ENCODE peak calls at places on chromosomes 16 and 17, in five cellular contexts. One of them, this sample, is unnamed.
A peak's percentile ranks its signal among the peaks of the same experiment; 100 is the strongest.

GRCh38 chr17:58531661-58532554 is 17.5 kb upstream of the MTMR4 start:
- DNase-seq in fibroblast of mammary gland: peak; percentile 12
- DNase-seq in upper lobe of right lung: peak; percentile 79
- DNase-seq in progenitor cell of endocrine pancreas: peak; percentile 42
- DNase-seq in psoas muscle: peak; percentile 63
- DNase-seq in this sample: no peak

GRCh38 chr17:82477934-82478333 is 19.4 kb downstream of the NARF start:
- DNase-seq in progenitor cell of endocrine pancreas: no peak
- DNase-seq in psoas muscle: no peak
- DNase-seq in fibroblast of mammary gland: no peak
- DNase-seq in upper lobe of right lung: no peak
- DNase-seq in this sample: no peak

GRCh38 chr16:69396187-69397061 is 10.6 kb upstream of the TERF2 start:
- DNase-seq in progenitor cell of endocrine pancreas: peak; percentile 55
- DNase-seq in upper lobe of right lung: no peak
- DNase-seq in psoas muscle: peak; percentile 36
- DNase-seq in fibroblast of mammary gland: peak; percentile 97
- DNase-seq in this sample: peak; percentile 92

GRCh38 chr17:21214777-21215541 is 998 bp upstream of the TMEM11 start:
- DNase-seq in psoas muscle: no peak
- DNase-seq in progenitor cell of endocrine pancreas: no peak
- DNase-seq in upper lobe of right lung: no peak
- DNase-seq in fibroblast of mammary gland: peak; percentile 25
- DNase-seq in this sample: no peak

GRCh38 chr16:79535130-79535529 is 65.4 kb downstream of the MAF start:
- DNase-seq in fibroblast of mammary gland: no peak
- DNase-seq in progenitor cell of endocrine pancreas: no peak
- DNase-seq in psoas muscle: no peak
- DNase-seq in upper lobe of right lung: no peak
- DNase-seq in this sample: no peak

GRCh38 chr17:74445156-74445555 is 13.3 kb downstream of the GPRC5C start:
- DNase-seq in progenitor cell of endocrine pancreas: no peak
- DNase-seq in upper lobe of right lung: no peak
- DNase-seq in psoas muscle: no peak
- DNase-seq in fibroblast of mammary gland: no peak
- DNase-seq in this sample: no peak

GRCh38 chr17:50542795-50543774 is 3.9 kb upstream of the SPATA20 start:
- DNase-seq in fibroblast of mammary gland: no peak
- DNase-seq in upper lobe of right lung: peak; percentile 85
- DNase-seq in psoas muscle: no peak
- DNase-seq in progenitor cell of endocrine pancreas: no peak
- DNase-seq in this sample: no peak

GRCh38 chr17:40303009-40303657 is 5.8 kb upstream of the RARA start:
- DNase-seq in psoas muscle: no peak
- DNase-seq in fibroblast of mammary gland: peak; percentile 79
- DNase-seq in progenitor cell of endocrine pancreas: no peak
- DNase-seq in upper lobe of right lung: no peak
- DNase-seq in this sample: peak; percentile 68

GRCh38 chr17:47009759-47010594 is 30.9 kb upstream of the RPRML start:
- DNase-seq in psoas muscle: no peak
- DNase-seq in progenitor cell of endocrine pancreas: no peak
- DNase-seq in upper lobe of right lung: no peak
- DNase-seq in fibroblast of mammary gland: no peak
- DNase-seq in this sample: peak; percentile 9

GRCh38 chr16:68800257-68800875 is 43.0 kb upstream of the TANGO6 start:
- DNase-seq in progenitor cell of endocrine pancreas: peak; percentile 51
- DNase-seq in fibroblast of mammary gland: peak; percentile 81
- DNase-seq in upper lobe of right lung: no peak
- DNase-seq in psoas muscle: no peak
- DNase-seq in this sample: peak; percentile 77

GRCh38 chr16:29312835-29313558 is 93.5 kb downstream of the NPIPB11 start:
- DNase-seq in fibroblast of mammary gland: no peak
- DNase-seq in upper lobe of right lung: no peak
- DNase-seq in progenitor cell of endocrine pancreas: no peak
- DNase-seq in psoas muscle: no peak
- DNase-seq in this sample: no peak

GRCh38 chr17:57873261-57874057 is 23.6 kb upstream of the MRPS23 start:
- DNase-seq in upper lobe of right lung: no peak
- DNase-seq in progenitor cell of endocrine pancreas: no peak
- DNase-seq in psoas muscle: no peak
- DNase-seq in fibroblast of mammary gland: no peak
- DNase-seq in this sample: no peak

GRCh38 chr17:58332720-58333395 is 4.3 kb upstream of the TSPOAP1 start:
- DNase-seq in psoas muscle: no peak
- DNase-seq in progenitor cell of endocrine pancreas: no peak
- DNase-seq in fibroblast of mammary gland: no peak
- DNase-seq in upper lobe of right lung: peak; percentile 67
- DNase-seq in this sample: no peak

GRCh38 chr17:40025991-40026815 is 11.0 kb downstream of the CSF3 start:
- DNase-seq in upper lobe of right lung: no peak
- DNase-seq in progenitor cell of endocrine pancreas: no peak
- DNase-seq in psoas muscle: no peak
- DNase-seq in fibroblast of mammary gland: peak; percentile 57
- DNase-seq in this sample: no peak

GRCh38 chr17:75400326-75400939 is 5.0 kb downstream of the GRB2 start:
- DNase-seq in upper lobe of right lung: no peak
- DNase-seq in psoas muscle: no peak
- DNase-seq in progenitor cell of endocrine pancreas: no peak
- DNase-seq in fibroblast of mammary gland: no peak
- DNase-seq in this sample: no peak

GRCh38 chr16:31474173-31474714 is 2.3 kb downstream of the TGFB1I1 start:
- DNase-seq in fibroblast of mammary gland: peak; percentile 96
- DNase-seq in psoas muscle: no peak
- DNase-seq in progenitor cell of endocrine pancreas: no peak
- DNase-seq in upper lobe of right lung: no peak
- DNase-seq in this sample: peak; percentile 97

GRCh38 chr17:63911657-63912100 is 621 bp upstream of the CSHL1 start:
- DNase-seq in psoas muscle: no peak
- DNase-seq in progenitor cell of endocrine pancreas: peak; percentile 63
- DNase-seq in fibroblast of mammary gland: no peak
- DNase-seq in upper lobe of right lung: peak; percentile 51
- DNase-seq in this sample: no peak

GRCh38 chr16:88629835-88630234 is 8.5 kb upstream of the IL17C start:
- DNase-seq in upper lobe of right lung: no peak
- DNase-seq in psoas muscle: no peak
- DNase-seq in progenitor cell of endocrine pancreas: no peak
- DNase-seq in fibroblast of mammary gland: no peak
- DNase-seq in this sample: no peak

GRCh38 chr16:25586826-25587225 is 104.9 kb upstream of the HS3ST4 start:
- DNase-seq in psoas muscle: no peak
- DNase-seq in fibroblast of mammary gland: no peak
- DNase-seq in progenitor cell of endocrine pancreas: no peak
- DNase-seq in upper lobe of right lung: no peak
- DNase-seq in this sample: no peak

GRCh38 chr17:77494664-77495435 is 354.1 kb downstream of the SEC14L1 start:
- DNase-seq in upper lobe of right lung: peak; percentile 87
- DNase-seq in psoas muscle: peak; percentile 79
- DNase-seq in fibroblast of mammary gland: peak; percentile 66
- DNase-seq in progenitor cell of endocrine pancreas: peak; percentile 74
- DNase-seq in this sample: peak; percentile 51

GRCh38 chr16:414395-415169 is 10.9 kb upstream of the RAB11FIP3 start:
- DNase-seq in upper lobe of right lung: no peak
- DNase-seq in progenitor cell of endocrine pancreas: no peak
- DNase-seq in fibroblast of mammary gland: no peak
- DNase-seq in psoas muscle: no peak
- DNase-seq in this sample: no peak

GRCh38 chr16:24309222-24309905 is 53.2 kb downstream of the CACNG3 start:
- DNase-seq in psoas muscle: no peak
- DNase-seq in upper lobe of right lung: no peak
- DNase-seq in fibroblast of mammary gland: peak; percentile 25
- DNase-seq in progenitor cell of endocrine pancreas: no peak
- DNase-seq in this sample: no peak

GRCh38 chr16:62477796-62478195 is 441.6 kb upstream of the CDH8 start:
- DNase-seq in progenitor cell of endocrine pancreas: no peak
- DNase-seq in psoas muscle: no peak
- DNase-seq in fibroblast of mammary gland: no peak
- DNase-seq in upper lobe of right lung: no peak
- DNase-seq in this sample: no peak

GRCh38 chr17:33667052-33667509 is 374.0 kb upstream of the ASIC2 start:
- DNase-seq in fibroblast of mammary gland: no peak
- DNase-seq in upper lobe of right lung: no peak
- DNase-seq in progenitor cell of endocrine pancreas: no peak
- DNase-seq in psoas muscle: no peak
- DNase-seq in this sample: no peak

GRCh38 chr16:89883346-89884040 is 10.1 kb downstream of the TCF25 start:
- DNase-seq in upper lobe of right lung: no peak
- DNase-seq in fibroblast of mammary gland: no peak
- DNase-seq in progenitor cell of endocrine pancreas: no peak
- DNase-seq in psoas muscle: no peak
- DNase-seq in this sample: no peak

GRCh38 chr17:915416-916201 is 64.0 kb downstream of the NXN start:
- DNase-seq in psoas muscle: peak; percentile 31
- DNase-seq in upper lobe of right lung: no peak
- DNase-seq in fibroblast of mammary gland: peak; percentile 49
- DNase-seq in progenitor cell of endocrine pancreas: no peak
- DNase-seq in this sample: no peak

GRCh38 chr17:83029571-83029970 is 49.8 kb upstream of the METRNL start:
- DNase-seq in fibroblast of mammary gland: no peak
- DNase-seq in progenitor cell of endocrine pancreas: no peak
- DNase-seq in psoas muscle: no peak
- DNase-seq in upper lobe of right lung: no peak
- DNase-seq in this sample: no peak

GRCh38 chr17:66301418-66301863 is 972 bp upstream of the PRKCA start:
- DNase-seq in upper lobe of right lung: no peak
- DNase-seq in fibroblast of mammary gland: no peak
- DNase-seq in psoas muscle: no peak
- DNase-seq in progenitor cell of endocrine pancreas: no peak
- DNase-seq in this sample: no peak

DNA sequence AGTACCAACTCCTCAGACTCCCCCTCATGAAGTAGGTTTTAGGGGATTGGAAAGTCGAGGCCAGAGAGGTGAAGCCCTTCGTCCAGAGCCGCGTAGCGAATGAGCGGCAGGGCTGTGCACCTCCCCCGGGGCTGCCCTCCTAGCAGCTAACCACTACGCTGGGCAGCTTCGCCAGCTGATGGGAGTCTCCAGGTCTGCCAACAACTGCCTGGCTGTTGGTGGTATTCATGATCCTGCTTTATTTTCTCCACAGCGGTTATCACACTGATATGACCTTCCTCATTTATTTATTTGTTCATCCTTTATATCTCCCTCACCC is 773 bp upstream of the NETO2 start:
- DNase-seq in fibroblast of mammary gland: no peak
- DNase-seq in psoas muscle: no peak
- DNase-seq in upper lobe of right lung: no peak
- DNase-seq in progenitor cell of endocrine pancreas: no peak
- DNase-seq in this sample: no peak
- TF ChIP-seq CTCF in fibroblast of mammary gland: no peak
- TF ChIP-seq CTCF in psoas muscle: no peak
- TF ChIP-seq CTCF in upper lobe of right lung: no peak
- TF ChIP-seq CTCF in progenitor cell of endocrine pancreas: no peak
- TF ChIP-seq CTCF in this sample: no peak

DNA sequence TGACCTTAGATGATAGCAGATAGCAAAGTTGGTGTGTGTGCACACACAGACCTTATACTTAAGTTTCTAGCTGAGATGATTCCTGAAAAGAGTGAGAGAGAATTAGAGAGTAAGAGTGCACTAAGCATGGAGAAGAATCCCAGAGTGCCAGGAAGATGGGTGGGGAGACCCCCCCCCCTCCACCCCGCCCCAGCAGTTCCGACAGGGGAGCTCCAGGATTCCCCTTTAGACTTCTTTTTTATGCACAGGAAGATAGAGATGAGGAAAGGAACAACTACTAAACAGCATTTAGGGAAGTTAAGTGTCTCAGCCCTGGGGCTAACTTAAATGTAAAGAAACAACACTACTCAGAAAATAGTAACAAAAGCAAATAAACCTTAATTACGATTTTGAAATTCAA is 878.0 kb upstream of the GOT2 start:
- DNase-seq in progenitor cell of endocrine pancreas: no peak
- DNase-seq in upper lobe of right lung: no peak
- DNase-seq in psoas muscle: no peak
- DNase-seq in fibroblast of mammary gland: no peak
- DNase-seq in this sample: no peak
- TF ChIP-seq CTCF in progenitor cell of endocrine pancreas: no peak
- TF ChIP-seq CTCF in upper lobe of right lung: no peak
- TF ChIP-seq CTCF in psoas muscle: no peak
- TF ChIP-seq CTCF in fibroblast of mammary gland: no peak
- TF ChIP-seq CTCF in this sample: no peak

GRCh38 chr17:42406602-42407288 is 16.3 kb downstream of the CAVIN1 start:
- DNase-seq in fibroblast of mammary gland: no peak
- DNase-seq in psoas muscle: no peak
- DNase-seq in progenitor cell of endocrine pancreas: no peak
- DNase-seq in upper lobe of right lung: no peak
- DNase-seq in this sample: no peak

GRCh38 chr17:42405076-42405475 is 16.8 kb upstream of the STAT3 start:
- DNase-seq in psoas muscle: no peak
- DNase-seq in fibroblast of mammary gland: peak; percentile 50
- DNase-seq in upper lobe of right lung: no peak
- DNase-seq in progenitor cell of endocrine pancreas: no peak
- DNase-seq in this sample: no peak

GRCh38 chr17:42407289-42407836 is 15.7 kb downstream of the CAVIN1 start:
- DNase-seq in psoas muscle: peak; percentile 83
- DNase-seq in upper lobe of right lung: peak; percentile 90
- DNase-seq in progenitor cell of endocrine pancreas: no peak
- DNase-seq in fibroblast of mammary gland: peak; percentile 60
- DNase-seq in this sample: peak; percentile 42

GRCh38 chr17:42404326-42405055 is 16.2 kb upstream of the STAT3 start:
- DNase-seq in progenitor cell of endocrine pancreas: no peak
- DNase-seq in upper lobe of right lung: no peak
- DNase-seq in fibroblast of mammary gland: no peak
- DNase-seq in psoas muscle: no peak
- DNase-seq in this sample: no peak

GRCh38 chr17:42405963-42406495 is 17.0 kb downstream of the CAVIN1 start:
- DNase-seq in fibroblast of mammary gland: peak; percentile 93
- DNase-seq in progenitor cell of endocrine pancreas: peak; percentile 74
- DNase-seq in upper lobe of right lung: peak; percentile 90
- DNase-seq in psoas muscle: peak; percentile 88
- DNase-seq in this sample: peak; percentile 42
- TF ChIP-seq CTCF in fibroblast of mammary gland: peak; percentile 66
- TF ChIP-seq CTCF in progenitor cell of endocrine pancreas: peak; percentile 81
- TF ChIP-seq CTCF in upper lobe of right lung: peak; percentile 83
- TF ChIP-seq CTCF in psoas muscle: peak; percentile 81
- TF ChIP-seq CTCF in this sample: peak; percentile 84

DNA sequence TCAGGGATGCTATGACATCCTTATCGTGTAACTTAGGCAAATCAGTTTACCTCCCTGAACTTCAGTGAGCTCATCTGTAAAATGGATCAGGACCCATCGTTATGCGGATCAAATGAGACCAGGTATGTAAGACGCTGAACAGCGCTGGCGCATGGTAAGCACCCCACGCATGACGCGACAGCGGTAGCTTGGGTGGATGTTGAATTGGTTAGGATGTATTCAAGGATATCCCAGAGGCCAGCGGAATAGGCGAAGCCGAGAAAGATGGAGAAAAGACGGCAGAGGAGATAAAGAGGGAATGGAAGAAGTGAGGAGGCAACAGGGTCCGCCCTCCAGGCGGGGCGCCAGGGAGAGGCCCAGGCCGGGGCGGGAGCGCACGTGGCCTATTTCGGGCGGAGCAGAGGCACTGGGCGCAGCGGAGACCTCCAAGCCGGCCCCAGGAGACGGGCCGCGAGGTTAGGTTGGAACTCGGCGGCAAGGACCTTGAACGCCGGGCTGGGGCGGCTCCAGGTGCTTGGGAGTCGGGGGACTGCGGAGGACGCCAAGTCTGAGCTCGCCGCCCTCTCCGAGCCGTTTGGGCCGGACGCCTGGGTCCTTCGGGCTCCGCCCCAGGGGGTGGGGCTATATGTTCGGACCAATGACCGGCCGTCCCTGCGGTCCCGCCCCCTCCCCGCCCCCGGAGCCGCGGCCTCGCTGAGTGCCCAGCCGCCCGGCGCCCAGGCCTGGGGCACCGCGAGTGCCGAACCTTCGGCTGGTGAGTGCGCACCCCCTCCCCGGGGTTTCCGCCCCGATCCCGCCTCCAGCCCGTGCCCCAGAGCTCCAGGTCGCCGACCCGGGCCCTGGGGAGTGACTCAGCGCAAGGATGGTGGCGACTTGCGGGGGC is at the start of gene ZNF771:
- DNase-seq in psoas muscle: peak; percentile 96
- DNase-seq in fibroblast of mammary gland: peak; percentile 79
- DNase-seq in upper lobe of right lung: peak; percentile 97
- DNase-seq in progenitor cell of endocrine pancreas: peak; percentile 85
- DNase-seq in this sample: peak; percentile 71
- TF ChIP-seq CTCF in psoas muscle: no peak
- TF ChIP-seq CTCF in fibroblast of mammary gland: no peak
- TF ChIP-seq CTCF in upper lobe of right lung: peak; percentile 19
- TF ChIP-seq CTCF in progenitor cell of endocrine pancreas: peak; percentile 34
- TF ChIP-seq CTCF in this sample: peak; percentile 28

This sample was measured in HFFc6.